ENCODE peak calls at places on chromosomes 5 and 9, in ten cellular contexts. One of them, this sample, is unnamed.

GRCh38 chr5:34550977-34551376 is 105.2 kb upstream of the RAI14 start:
- DNase-seq in esophagus squamous epithelium: no peak
- DNase-seq in activated T-cell treated with anti-CD3 and anti-CD28 coated beads for 1 hour: no peak
- DNase-seq in astrocyte of the spinal cord: no peak
- DNase-seq in stimulated activated CD8-positive, alpha-beta memory T cell treated with anti-CD3 and anti-CD28 coated beads, Interleukin-2, amount 100 ng/mL, for 48 hours: no peak
- DNase-seq in skeletal muscle cell: no peak
- DNase-seq in adrenal gland: no peak
- DNase-seq in activated CD4-positive, alpha-beta memory T cell treated with anti-CD3 and anti-CD28 coated beads for 36 hours: no peak
- DNase-seq in fibroblast of lung: no peak
- DNase-seq in spleen: no peak
- DNase-seq in this sample: no peak

GRCh38 chr9:4985376-4986266 is 549 bp downstream of the JAK2 start:
- DNase-seq in astrocyte of the spinal cord: peak
- DNase-seq in activated CD4-positive, alpha-beta memory T cell treated with anti-CD3 and anti-CD28 coated beads for 36 hours: peak
- DNase-seq in fibroblast of lung: peak
- DNase-seq in activated T-cell treated with anti-CD3 and anti-CD28 coated beads for 1 hour: no peak
- DNase-seq in stimulated activated CD8-positive, alpha-beta memory T cell treated with anti-CD3 and anti-CD28 coated beads, Interleukin-2, amount 100 ng/mL, for 48 hours: no peak
- DNase-seq in esophagus squamous epithelium: no peak
- DNase-seq in skeletal muscle cell: no peak
- DNase-seq in adrenal gland: peak
- DNase-seq in spleen: peak
- DNase-seq in this sample: peak

GRCh38 chr5:565782-566445 is 41.7 kb upstream of the SLC9A3 start:
- DNase-seq in activated CD4-positive, alpha-beta memory T cell treated with anti-CD3 and anti-CD28 coated beads for 36 hours: peak
- DNase-seq in astrocyte of the spinal cord: peak
- DNase-seq in adrenal gland: peak
- DNase-seq in fibroblast of lung: peak
- DNase-seq in skeletal muscle cell: peak
- DNase-seq in stimulated activated CD8-positive, alpha-beta memory T cell treated with anti-CD3 and anti-CD28 coated beads, Interleukin-2, amount 100 ng/mL, for 48 hours: no peak
- DNase-seq in esophagus squamous epithelium: no peak
- DNase-seq in activated T-cell treated with anti-CD3 and anti-CD28 coated beads for 1 hour: no peak
- DNase-seq in spleen: no peak
- DNase-seq in this sample: no peak

GRCh38 chr5:39121922-39122321 is 47.7 kb upstream of the RICTOR start:
- DNase-seq in spleen: no peak
- DNase-seq in skeletal muscle cell: no peak
- DNase-seq in esophagus squamous epithelium: no peak
- DNase-seq in adrenal gland: no peak
- DNase-seq in astrocyte of the spinal cord: no peak
- DNase-seq in fibroblast of lung: no peak
- DNase-seq in stimulated activated CD8-positive, alpha-beta memory T cell treated with anti-CD3 and anti-CD28 coated beads, Interleukin-2, amount 100 ng/mL, for 48 hours: no peak
- DNase-seq in activated T-cell treated with anti-CD3 and anti-CD28 coated beads for 1 hour: no peak
- DNase-seq in activated CD4-positive, alpha-beta memory T cell treated with anti-CD3 and anti-CD28 coated beads for 36 hours: no peak
- DNase-seq in this sample: no peak

GRCh38 chr5:88058625-88059024 is 210.0 kb downstream of the TMEM161B start:
- DNase-seq in adrenal gland: no peak
- DNase-seq in activated CD4-positive, alpha-beta memory T cell treated with anti-CD3 and anti-CD28 coated beads for 36 hours: no peak
- DNase-seq in spleen: no peak
- DNase-seq in stimulated activated CD8-positive, alpha-beta memory T cell treated with anti-CD3 and anti-CD28 coated beads, Interleukin-2, amount 100 ng/mL, for 48 hours: no peak
- DNase-seq in skeletal muscle cell: no peak
- DNase-seq in esophagus squamous epithelium: no peak
- DNase-seq in astrocyte of the spinal cord: no peak
- DNase-seq in fibroblast of lung: peak
- DNase-seq in activated T-cell treated with anti-CD3 and anti-CD28 coated beads for 1 hour: no peak
- DNase-seq in this sample: no peak

GRCh38 chr5:114192108-114192507 is 169.8 kb upstream of the KCNN2 start:
- DNase-seq in fibroblast of lung: peak
- DNase-seq in activated CD4-positive, alpha-beta memory T cell treated with anti-CD3 and anti-CD28 coated beads for 36 hours: no peak
- DNase-seq in skeletal muscle cell: peak
- DNase-seq in stimulated activated CD8-positive, alpha-beta memory T cell treated with anti-CD3 and anti-CD28 coated beads, Interleukin-2, amount 100 ng/mL, for 48 hours: no peak
- DNase-seq in astrocyte of the spinal cord: peak
- DNase-seq in spleen: no peak
- DNase-seq in esophagus squamous epithelium: no peak
- DNase-seq in adrenal gland: no peak
- DNase-seq in activated T-cell treated with anti-CD3 and anti-CD28 coated beads for 1 hour: no peak
- DNase-seq in this sample: no peak

GRCh38 chr5:107090471-107090870 is 580.3 kb downstream of the EFNA5 start:
- DNase-seq in stimulated activated CD8-positive, alpha-beta memory T cell treated with anti-CD3 and anti-CD28 coated beads, Interleukin-2, amount 100 ng/mL, for 48 hours: no peak
- DNase-seq in esophagus squamous epithelium: no peak
- DNase-seq in adrenal gland: no peak
- DNase-seq in astrocyte of the spinal cord: peak
- DNase-seq in fibroblast of lung: no peak
- DNase-seq in activated T-cell treated with anti-CD3 and anti-CD28 coated beads for 1 hour: no peak
- DNase-seq in activated CD4-positive, alpha-beta memory T cell treated with anti-CD3 and anti-CD28 coated beads for 36 hours: no peak
- DNase-seq in spleen: no peak
- DNase-seq in skeletal muscle cell: peak
- DNase-seq in this sample: no peak

GRCh38 chr5:8848997-8849585 is 696.8 kb downstream of the SEMA5A start:
- DNase-seq in activated CD4-positive, alpha-beta memory T cell treated with anti-CD3 and anti-CD28 coated beads for 36 hours: no peak
- DNase-seq in fibroblast of lung: peak
- DNase-seq in stimulated activated CD8-positive, alpha-beta memory T cell treated with anti-CD3 and anti-CD28 coated beads, Interleukin-2, amount 100 ng/mL, for 48 hours: no peak
- DNase-seq in astrocyte of the spinal cord: peak
- DNase-seq in skeletal muscle cell: peak
- DNase-seq in esophagus squamous epithelium: no peak
- DNase-seq in activated T-cell treated with anti-CD3 and anti-CD28 coated beads for 1 hour: no peak
- DNase-seq in adrenal gland: no peak
- DNase-seq in spleen: no peak
- DNase-seq in this sample: no peak

GRCh38 chr5:72523960-72524582 is 16.9 kb upstream of the ZNF366 start:
- DNase-seq in skeletal muscle cell: peak
- DNase-seq in activated T-cell treated with anti-CD3 and anti-CD28 coated beads for 1 hour: no peak
- DNase-seq in esophagus squamous epithelium: no peak
- DNase-seq in activated CD4-positive, alpha-beta memory T cell treated with anti-CD3 and anti-CD28 coated beads for 36 hours: no peak
- DNase-seq in stimulated activated CD8-positive, alpha-beta memory T cell treated with anti-CD3 and anti-CD28 coated beads, Interleukin-2, amount 100 ng/mL, for 48 hours: no peak
- DNase-seq in adrenal gland: no peak
- DNase-seq in fibroblast of lung: peak
- DNase-seq in astrocyte of the spinal cord: peak
- DNase-seq in spleen: no peak
- DNase-seq in this sample: peak

GRCh38 chr5:180297587-180298282 is 5.9 kb upstream of the MAPK9 start:
- DNase-seq in esophagus squamous epithelium: no peak
- DNase-seq in fibroblast of lung: no peak
- DNase-seq in adrenal gland: no peak
- DNase-seq in stimulated activated CD8-positive, alpha-beta memory T cell treated with anti-CD3 and anti-CD28 coated beads, Interleukin-2, amount 100 ng/mL, for 48 hours: no peak
- DNase-seq in skeletal muscle cell: no peak
- DNase-seq in activated CD4-positive, alpha-beta memory T cell treated with anti-CD3 and anti-CD28 coated beads for 36 hours: no peak
- DNase-seq in spleen: no peak
- DNase-seq in activated T-cell treated with anti-CD3 and anti-CD28 coated beads for 1 hour: no peak
- DNase-seq in astrocyte of the spinal cord: no peak
- DNase-seq in this sample: no peak

GRCh38 chr5:176916337-176916736 is 17.2 kb upstream of the HK3 start:
- DNase-seq in activated CD4-positive, alpha-beta memory T cell treated with anti-CD3 and anti-CD28 coated beads for 36 hours: no peak
- DNase-seq in spleen: no peak
- DNase-seq in activated T-cell treated with anti-CD3 and anti-CD28 coated beads for 1 hour: no peak
- DNase-seq in esophagus squamous epithelium: no peak
- DNase-seq in adrenal gland: no peak
- DNase-seq in astrocyte of the spinal cord: peak
- DNase-seq in skeletal muscle cell: no peak
- DNase-seq in fibroblast of lung: peak
- DNase-seq in stimulated activated CD8-positive, alpha-beta memory T cell treated with anti-CD3 and anti-CD28 coated beads, Interleukin-2, amount 100 ng/mL, for 48 hours: no peak
- DNase-seq in this sample: no peak

GRCh38 chr5:139561655-139562451 is 714 bp downstream of the UBE2D2 start:
- DNase-seq in astrocyte of the spinal cord: peak
- DNase-seq in adrenal gland: peak
- DNase-seq in stimulated activated CD8-positive, alpha-beta memory T cell treated with anti-CD3 and anti-CD28 coated beads, Interleukin-2, amount 100 ng/mL, for 48 hours: peak
- DNase-seq in skeletal muscle cell: no peak
- DNase-seq in fibroblast of lung: peak
- DNase-seq in activated CD4-positive, alpha-beta memory T cell treated with anti-CD3 and anti-CD28 coated beads for 36 hours: peak
- DNase-seq in spleen: peak
- DNase-seq in activated T-cell treated with anti-CD3 and anti-CD28 coated beads for 1 hour: peak
- DNase-seq in esophagus squamous epithelium: no peak
- DNase-seq in this sample: peak

GRCh38 chr5:132387649-132388117 is 18.2 kb downstream of the SLC22A5 start:
- DNase-seq in spleen: no peak
- DNase-seq in skeletal muscle cell: peak
- DNase-seq in adrenal gland: peak
- DNase-seq in activated CD4-positive, alpha-beta memory T cell treated with anti-CD3 and anti-CD28 coated beads for 36 hours: no peak
- DNase-seq in stimulated activated CD8-positive, alpha-beta memory T cell treated with anti-CD3 and anti-CD28 coated beads, Interleukin-2, amount 100 ng/mL, for 48 hours: no peak
- DNase-seq in astrocyte of the spinal cord: peak
- DNase-seq in activated T-cell treated with anti-CD3 and anti-CD28 coated beads for 1 hour: no peak
- DNase-seq in fibroblast of lung: peak
- DNase-seq in esophagus squamous epithelium: no peak
- DNase-seq in this sample: peak

GRCh38 chr5:77958642-77959315 is 182.6 kb upstream of the TBCA start:
- DNase-seq in activated CD4-positive, alpha-beta memory T cell treated with anti-CD3 and anti-CD28 coated beads for 36 hours: no peak
- DNase-seq in stimulated activated CD8-positive, alpha-beta memory T cell treated with anti-CD3 and anti-CD28 coated beads, Interleukin-2, amount 100 ng/mL, for 48 hours: no peak
- DNase-seq in fibroblast of lung: no peak
- DNase-seq in skeletal muscle cell: no peak
- DNase-seq in adrenal gland: no peak
- DNase-seq in activated T-cell treated with anti-CD3 and anti-CD28 coated beads for 1 hour: no peak
- DNase-seq in astrocyte of the spinal cord: no peak
- DNase-seq in esophagus squamous epithelium: no peak
- DNase-seq in spleen: no peak
- DNase-seq in this sample: no peak

GRCh38 chr9:122807271-122807900 is 7.5 kb downstream of the OR1K1 start:
- DNase-seq in astrocyte of the spinal cord: no peak
- DNase-seq in activated CD4-positive, alpha-beta memory T cell treated with anti-CD3 and anti-CD28 coated beads for 36 hours: peak
- DNase-seq in esophagus squamous epithelium: no peak
- DNase-seq in adrenal gland: no peak
- DNase-seq in skeletal muscle cell: no peak
- DNase-seq in spleen: no peak
- DNase-seq in fibroblast of lung: peak
- DNase-seq in stimulated activated CD8-positive, alpha-beta memory T cell treated with anti-CD3 and anti-CD28 coated beads, Interleukin-2, amount 100 ng/mL, for 48 hours: peak
- DNase-seq in activated T-cell treated with anti-CD3 and anti-CD28 coated beads for 1 hour: no peak
- DNase-seq in this sample: no peak

GRCh38 chr9:15499108-15499507 is 11.7 kb downstream of the PSIP1 start:
- DNase-seq in fibroblast of lung: no peak
- DNase-seq in esophagus squamous epithelium: no peak
- DNase-seq in activated T-cell treated with anti-CD3 and anti-CD28 coated beads for 1 hour: no peak
- DNase-seq in spleen: no peak
- DNase-seq in skeletal muscle cell: no peak
- DNase-seq in astrocyte of the spinal cord: no peak
- DNase-seq in activated CD4-positive, alpha-beta memory T cell treated with anti-CD3 and anti-CD28 coated beads for 36 hours: no peak
- DNase-seq in adrenal gland: no peak
- DNase-seq in stimulated activated CD8-positive, alpha-beta memory T cell treated with anti-CD3 and anti-CD28 coated beads, Interleukin-2, amount 100 ng/mL, for 48 hours: no peak
- DNase-seq in this sample: no peak

GRCh38 chr5:122390107-122390506 is 78.1 kb downstream of the SNCAIP start:
- DNase-seq in adrenal gland: no peak
- DNase-seq in skeletal muscle cell: no peak
- DNase-seq in activated T-cell treated with anti-CD3 and anti-CD28 coated beads for 1 hour: no peak
- DNase-seq in fibroblast of lung: no peak
- DNase-seq in spleen: no peak
- DNase-seq in esophagus squamous epithelium: no peak
- DNase-seq in activated CD4-positive, alpha-beta memory T cell treated with anti-CD3 and anti-CD28 coated beads for 36 hours: no peak
- DNase-seq in stimulated activated CD8-positive, alpha-beta memory T cell treated with anti-CD3 and anti-CD28 coated beads, Interleukin-2, amount 100 ng/mL, for 48 hours: no peak
- DNase-seq in astrocyte of the spinal cord: no peak
- DNase-seq in this sample: no peak

GRCh38 chr9:19136129-19136528 is 8.8 kb upstream of the PLIN2 start:
- DNase-seq in esophagus squamous epithelium: no peak
- DNase-seq in spleen: no peak
- DNase-seq in skeletal muscle cell: no peak
- DNase-seq in adrenal gland: no peak
- DNase-seq in activated CD4-positive, alpha-beta memory T cell treated with anti-CD3 and anti-CD28 coated beads for 36 hours: no peak
- DNase-seq in stimulated activated CD8-positive, alpha-beta memory T cell treated with anti-CD3 and anti-CD28 coated beads, Interleukin-2, amount 100 ng/mL, for 48 hours: no peak
- DNase-seq in fibroblast of lung: no peak
- DNase-seq in astrocyte of the spinal cord: no peak
- DNase-seq in activated T-cell treated with anti-CD3 and anti-CD28 coated beads for 1 hour: no peak
- DNase-seq in this sample: no peak

GRCh38 chr9:36136277-36136893 is at the start of gene GLIPR2:
- DNase-seq in activated T-cell treated with anti-CD3 and anti-CD28 coated beads for 1 hour: peak
- DNase-seq in spleen: peak
- DNase-seq in skeletal muscle cell: no peak
- DNase-seq in astrocyte of the spinal cord: peak
- DNase-seq in fibroblast of lung: peak
- DNase-seq in esophagus squamous epithelium: peak
- DNase-seq in stimulated activated CD8-positive, alpha-beta memory T cell treated with anti-CD3 and anti-CD28 coated beads, Interleukin-2, amount 100 ng/mL, for 48 hours: peak
- DNase-seq in adrenal gland: peak
- DNase-seq in activated CD4-positive, alpha-beta memory T cell treated with anti-CD3 and anti-CD28 coated beads for 36 hours: peak
- DNase-seq in this sample: peak

GRCh38 chr9:95383198-95383673 is 65.7 kb upstream of the FANCC start:
- DNase-seq in stimulated activated CD8-positive, alpha-beta memory T cell treated with anti-CD3 and anti-CD28 coated beads, Interleukin-2, amount 100 ng/mL, for 48 hours: no peak
- DNase-seq in spleen: no peak
- DNase-seq in skeletal muscle cell: peak
- DNase-seq in adrenal gland: no peak
- DNase-seq in astrocyte of the spinal cord: peak
- DNase-seq in activated T-cell treated with anti-CD3 and anti-CD28 coated beads for 1 hour: no peak
- DNase-seq in esophagus squamous epithelium: no peak
- DNase-seq in fibroblast of lung: peak
- DNase-seq in activated CD4-positive, alpha-beta memory T cell treated with anti-CD3 and anti-CD28 coated beads for 36 hours: no peak
- DNase-seq in this sample: no peak

GRCh38 chr5:9715891-9716335 is 85.8 kb upstream of the TAS2R1 start:
- DNase-seq in adrenal gland: no peak
- DNase-seq in esophagus squamous epithelium: no peak
- DNase-seq in skeletal muscle cell: peak
- DNase-seq in astrocyte of the spinal cord: peak
- DNase-seq in spleen: no peak
- DNase-seq in activated T-cell treated with anti-CD3 and anti-CD28 coated beads for 1 hour: no peak
- DNase-seq in fibroblast of lung: peak
- DNase-seq in activated CD4-positive, alpha-beta memory T cell treated with anti-CD3 and anti-CD28 coated beads for 36 hours: no peak
- DNase-seq in stimulated activated CD8-positive, alpha-beta memory T cell treated with anti-CD3 and anti-CD28 coated beads, Interleukin-2, amount 100 ng/mL, for 48 hours: no peak
- DNase-seq in this sample: no peak

GRCh38 chr9:73683862-73684591 is 532.4 kb downstream of the ANXA1 start:
- DNase-seq in activated CD4-positive, alpha-beta memory T cell treated with anti-CD3 and anti-CD28 coated beads for 36 hours: no peak
- DNase-seq in adrenal gland: no peak
- DNase-seq in activated T-cell treated with anti-CD3 and anti-CD28 coated beads for 1 hour: no peak
- DNase-seq in stimulated activated CD8-positive, alpha-beta memory T cell treated with anti-CD3 and anti-CD28 coated beads, Interleukin-2, amount 100 ng/mL, for 48 hours: no peak
- DNase-seq in skeletal muscle cell: peak
- DNase-seq in esophagus squamous epithelium: no peak
- DNase-seq in spleen: no peak
- DNase-seq in astrocyte of the spinal cord: peak
- DNase-seq in fibroblast of lung: peak
- DNase-seq in this sample: peak

GRCh38 chr9:114312513-114312875 is 10.4 kb upstream of the ORM1 start:
- DNase-seq in fibroblast of lung: no peak
- DNase-seq in activated T-cell treated with anti-CD3 and anti-CD28 coated beads for 1 hour: no peak
- DNase-seq in stimulated activated CD8-positive, alpha-beta memory T cell treated with anti-CD3 and anti-CD28 coated beads, Interleukin-2, amount 100 ng/mL, for 48 hours: no peak
- DNase-seq in adrenal gland: peak
- DNase-seq in skeletal muscle cell: no peak
- DNase-seq in astrocyte of the spinal cord: no peak
- DNase-seq in esophagus squamous epithelium: no peak
- DNase-seq in activated CD4-positive, alpha-beta memory T cell treated with anti-CD3 and anti-CD28 coated beads for 36 hours: peak
- DNase-seq in spleen: peak
- DNase-seq in this sample: no peak

GRCh38 chr5:176543428-176544182 is 5.5 kb upstream of the CDHR2 start:
- DNase-seq in astrocyte of the spinal cord: no peak
- DNase-seq in stimulated activated CD8-positive, alpha-beta memory T cell treated with anti-CD3 and anti-CD28 coated beads, Interleukin-2, amount 100 ng/mL, for 48 hours: peak
- DNase-seq in skeletal muscle cell: no peak
- DNase-seq in esophagus squamous epithelium: no peak
- DNase-seq in activated T-cell treated with anti-CD3 and anti-CD28 coated beads for 1 hour: peak
- DNase-seq in activated CD4-positive, alpha-beta memory T cell treated with anti-CD3 and anti-CD28 coated beads for 36 hours: peak
- DNase-seq in fibroblast of lung: peak
- DNase-seq in adrenal gland: peak
- DNase-seq in spleen: peak
- DNase-seq in this sample: peak

GRCh38 chr9:138053996-138054752 is 176.6 kb downstream of the CACNA1B start:
- DNase-seq in spleen: peak
- DNase-seq in activated T-cell treated with anti-CD3 and anti-CD28 coated beads for 1 hour: no peak
- DNase-seq in esophagus squamous epithelium: no peak
- DNase-seq in activated CD4-positive, alpha-beta memory T cell treated with anti-CD3 and anti-CD28 coated beads for 36 hours: peak
- DNase-seq in adrenal gland: no peak
- DNase-seq in astrocyte of the spinal cord: no peak
- DNase-seq in stimulated activated CD8-positive, alpha-beta memory T cell treated with anti-CD3 and anti-CD28 coated beads, Interleukin-2, amount 100 ng/mL, for 48 hours: no peak
- DNase-seq in fibroblast of lung: no peak
- DNase-seq in skeletal muscle cell: no peak
- DNase-seq in this sample: no peak

This sample was measured in cardiac muscle cell.